ENCODE peak calls at places on chromosomes 4 and X, in four cellular contexts. K is neuronal stem cell, T is mesenchymal stem cell, D is H1. E is an unnamed sample.

GRCh38 chr4:3200423-3201090 is 48.4 kb upstream of the MSANTD1 start:
- DNase-seq in K (no peak), T (no peak), D (no peak), E (no peak)

GRCh38 chr4:602559-602942 is 22.8 kb upstream of the PDE6B start:
- DNase-seq in K (peak), T (no peak), D (peak), E (peak)

GRCh38 chr4:122827258-122827887 is 742 bp downstream of the FGF2 start:
- DNase-seq in K (peak), T (peak), D (no peak), E (peak)

GRCh38 chr4:95572304-95572991 is 23.7 kb upstream of the UNC5C start:
- DNase-seq in K (no peak), T (peak), D (no peak), E (no peak)

GRCh38 chr4:24798036-24798610 is 2.8 kb downstream of the SOD3 start:
- DNase-seq in K (no peak), T (no peak), D (no peak), E (no peak)

GRCh38 chrX:7926914-7927258 is 327 bp downstream of the PNPLA4 start:
- DNase-seq in K (no peak), T (no peak), D (no peak), E (no peak)

GRCh38 chr4:139734875-139735380 is 69.3 kb downstream of the MGST2 start:
- DNase-seq in K (peak), T (peak), D (peak), E (peak)

GRCh38 chr4:8391972-8392371 is 48.6 kb downstream of the ACOX3 start:
- DNase-seq in K (no peak), T (peak), D (no peak), E (peak)

GRCh38 chrX:14409341-14409740 is 120.0 kb upstream of the GLRA2 start:
- DNase-seq in K (no peak), T (no peak), D (no peak), E (no peak)

GRCh38 chr4:108702960-108703359 is 52.6 kb downstream of the OSTC start:
- DNase-seq in K (no peak), T (peak), D (no peak), E (no peak)

GRCh38 chr4:104490096-104490769 is 4.5 kb downstream of the CXXC4 start:
- DNase-seq in K (no peak), T (no peak), D (no peak), E (no peak)

GRCh38 chrX:52341493-52341892 is 27.3 kb upstream of the XAGE2 start:
- DNase-seq in K (no peak), T (no peak), D (no peak), E (no peak)

GRCh38 chrX:153973127-153974002 is 811 bp downstream of the TMEM187 start:
- DNase-seq in K (no peak), T (no peak), D (no peak), E (no peak)

GRCh38 chr4:112509243-112510190 is 6.5 kb downstream of the NEUROG2 start:
- DNase-seq in K (peak), T (no peak), D (no peak), E (no peak)

GRCh38 chr4:123555500-123556273 is 159.1 kb downstream of the SPRY1 start:
- DNase-seq in K (no peak), T (peak), D (no peak), E (peak)

GRCh38 chr4:55754754-55755350 is 64.7 kb upstream of the EXOC1L start:
- DNase-seq in K (no peak), T (peak), D (no peak), E (no peak)

GRCh38 chr4:159103406-159104131 is 690 bp downstream of the RAPGEF2 start:
- DNase-seq in K (peak), T (peak), D (no peak), E (peak)

GRCh38 chr4:72613959-72614358 is 44.9 kb upstream of the ADAMTS3 start:
- DNase-seq in K (no peak), T (no peak), D (no peak), E (peak)

GRCh38 chrX:48927736-48928382 is 9.0 kb upstream of the PIM2 start:
- DNase-seq in K (no peak), T (no peak), D (no peak), E (no peak)

GRCh38 chr4:87121332-87122065 is 98.9 kb downstream of the KLHL8 start:
- DNase-seq in K (no peak), T (no peak), D (no peak), E (no peak)

GRCh38 chr4:47315346-47315745 is 148.2 kb downstream of the COMMD8 start:
- DNase-seq in K (no peak), T (peak), D (no peak), E (no peak)

GRCh38 chr4:10095296-10095991 is 21.2 kb downstream of the WDR1 start:
- DNase-seq in K (no peak), T (peak), D (no peak), E (no peak)
- H3K9ac ChIP-seq in K (no peak), T (peak), D (no peak), E (no peak)

GRCh38 chrX:148979786-148980185 is 479.4 kb downstream of the AFF2 start:
- DNase-seq in K (no peak), T (no peak), D (no peak), E (no peak)

GRCh38 chrX:148976571-148976970 is 476.2 kb downstream of the AFF2 start:
- DNase-seq in K (no peak), T (no peak), D (no peak), E (no peak)
- H2BK12ac ChIP-seq in K (no peak), T (no peak), D (no peak), E (no peak)

GRCh38 chrX:85108165-85108564 is 104.5 kb downstream of the APOOL start:
- DNase-seq in K (no peak), T (no peak), D (no peak), E (no peak)
- H3K18ac ChIP-seq in K (no peak), T (no peak), D (no peak), E (no peak)

GRCh38 chrX:24763989-24764388 is 70.3 kb downstream of the POLA1 start:
- DNase-seq in K (no peak), T (no peak), D (no peak), E (no peak)

GRCh38 chrX:24760601-24761000 is 66.9 kb downstream of the POLA1 start:
- DNase-seq in K (no peak), T (peak), D (no peak), E (no peak)

GRCh38 chrX:24761306-24761705 is 67.6 kb downstream of the POLA1 start:
- DNase-seq in K (no peak), T (no peak), D (no peak), E (no peak)

GRCh38 chrX:24759786-24760185 is 66.1 kb downstream of the POLA1 start:
- DNase-seq in K (no peak), T (no peak), D (no peak), E (no peak)
- H3K9ac ChIP-seq in K (no peak), T (no peak), D (no peak), E (no peak)

DNA sequence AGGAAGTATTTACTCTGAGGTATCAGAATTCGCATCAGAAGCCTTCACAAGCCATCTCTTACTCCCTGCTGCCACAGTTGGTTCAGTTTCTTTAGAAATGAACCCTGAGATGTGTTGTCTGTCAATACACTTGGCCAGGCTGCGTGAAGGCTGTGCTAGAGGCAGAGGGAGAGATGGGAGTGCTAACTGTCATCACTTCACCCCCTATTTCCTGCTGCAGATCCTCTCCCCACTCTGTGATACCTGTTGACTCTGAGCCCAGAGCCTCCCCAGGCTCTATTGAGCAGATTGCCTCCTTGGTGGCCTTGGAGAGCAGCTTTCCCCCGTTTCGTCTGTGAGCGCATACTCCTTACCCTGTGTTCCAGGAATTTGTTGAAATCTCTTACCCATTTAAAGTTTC is 34.8 kb downstream of the FHIP1A start:
- DNase-seq in K (no peak), T (no peak), D (no peak), E (no peak)
- H2BK12ac ChIP-seq in K (no peak), T (no peak), D (no peak), E (no peak)